ENCODE peak calls at places on chromosomes 4 and X, in ten cellular contexts. H is ovary; B is brain microvascular endothelial cell; D is astrocyte of the spinal cord; T is vagina; M is chondrocyte; W is HFFc6; R is HCT116; X is CD8-positive, alpha-beta T cell; O is upper lobe of left lung. P is an unnamed sample.

GRCh38 chrX:96435636-96436035 is 249.0 kb upstream of the DIAPH2 start:
- DNase-seq in H (no peak), B (peak), D (peak), T (no peak), M (no peak), W (peak), R (no peak), X (no peak), O (no peak), P (no peak)

GRCh38 chrX:151703487-151703886 is 8.2 kb downstream of the PRRG3 start:
- DNase-seq in H (peak), B (no peak), D (no peak), T (no peak), M (no peak), W (no peak), R (no peak), X (no peak), O (no peak), P (no peak)

GRCh38 chrX:148311544-148311943 is 188.9 kb upstream of the AFF2 start:
- DNase-seq in H (no peak), B (no peak), D (no peak), T (no peak), M (no peak), W (no peak), R (no peak), X (no peak), O (no peak), P (no peak)

GRCh38 chrX:53186363-53186762 is 38.6 kb downstream of the KDM5C start:
- DNase-seq in H (no peak), B (peak), D (no peak), T (no peak), M (no peak), W (peak), R (no peak), X (no peak), O (no peak), P (no peak)

GRCh38 chrX:39703307-39703706 is 394.5 kb downstream of the BCOR start:
- DNase-seq in H (no peak), B (no peak), D (no peak), T (no peak), M (no peak), W (no peak), R (no peak), X (no peak), O (no peak), P (no peak)

GRCh38 chr4:114349543-114350175 is 248.9 kb upstream of the UGT8 start:
- DNase-seq in H (no peak), B (no peak), D (peak), T (no peak), M (no peak), W (peak), R (no peak), X (no peak), O (no peak), P (peak)

GRCh38 chr4:28463184-28463690 is 1602.6 kb downstream of the STIM2 start:
- DNase-seq in H (no peak), B (no peak), D (no peak), T (no peak), M (no peak), W (no peak), R (no peak), X (no peak), O (no peak), P (no peak)

GRCh38 chr4:186728631-186729271 is 5.1 kb upstream of the FAT1 start:
- DNase-seq in H (no peak), B (no peak), D (peak), T (no peak), M (no peak), W (peak), R (peak), X (no peak), O (no peak), P (no peak)

GRCh38 chr4:40243390-40243948 is 46.6 kb downstream of the RHOH start:
- DNase-seq in H (no peak), B (no peak), D (no peak), T (no peak), M (no peak), W (no peak), R (no peak), X (no peak), O (peak), P (no peak)

GRCh38 chr4:188992706-188993105 is 853.5 kb downstream of the TRIML1 start:
- DNase-seq in H (no peak), B (no peak), D (no peak), T (no peak), M (no peak), W (no peak), R (no peak), X (no peak), O (no peak), P (no peak)

GRCh38 chr4:81445196-81445595 is 26.5 kb downstream of the RASGEF1B start:
- DNase-seq in H (no peak), B (no peak), D (no peak), T (no peak), M (no peak), W (no peak), R (no peak), X (no peak), O (no peak), P (no peak)

GRCh38 chr4:175998782-175999181 is 66.9 kb upstream of the WDR17 start:
- DNase-seq in H (no peak), B (no peak), D (peak), T (no peak), M (no peak), W (no peak), R (peak), X (no peak), O (no peak), P (no peak)

GRCh38 chr4:25702848-25703247 is 47.2 kb downstream of the SLC34A2 start:
- DNase-seq in H (no peak), B (peak), D (peak), T (no peak), M (no peak), W (peak), R (no peak), X (no peak), O (no peak), P (peak)

GRCh38 chrX:155070038-155070437 is 898 bp downstream of the CMC4 start:
- DNase-seq in H (no peak), B (no peak), D (no peak), T (no peak), M (no peak), W (no peak), R (no peak), X (no peak), O (no peak), P (no peak)

GRCh38 chrX:119602701-119603255 is 3.4 kb downstream of the NKRF start:
- DNase-seq in H (no peak), B (no peak), D (no peak), T (no peak), M (no peak), W (no peak), R (no peak), X (no peak), O (no peak), P (no peak)

GRCh38 chr4:56050584-56050983 is 101.8 kb downstream of the CEP135 start:
- DNase-seq in H (no peak), B (no peak), D (no peak), T (no peak), M (no peak), W (no peak), R (no peak), X (no peak), O (no peak), P (no peak)

GRCh38 chr4:31104596-31104995 is 384.4 kb downstream of the PCDH7 start:
- DNase-seq in H (no peak), B (no peak), D (no peak), T (no peak), M (no peak), W (no peak), R (no peak), X (no peak), O (no peak), P (no peak)

GRCh38 chrX:64850371-64851082 is 125.7 kb downstream of the ZC4H2 start:
- DNase-seq in H (no peak), B (no peak), D (no peak), T (no peak), M (no peak), W (no peak), R (no peak), X (no peak), O (no peak), P (no peak)

GRCh38 chrX:84735025-84735424 is 232.8 kb upstream of the HDX start:
- DNase-seq in H (no peak), B (no peak), D (no peak), T (no peak), M (no peak), W (no peak), R (no peak), X (no peak), O (no peak), P (no peak)

GRCh38 chr4:96164814-96165351 is 325.0 kb downstream of the PDHA2 start:
- DNase-seq in H (no peak), B (peak), D (peak), T (no peak), M (no peak), W (peak), R (no peak), X (no peak), O (no peak), P (no peak)

DNA sequence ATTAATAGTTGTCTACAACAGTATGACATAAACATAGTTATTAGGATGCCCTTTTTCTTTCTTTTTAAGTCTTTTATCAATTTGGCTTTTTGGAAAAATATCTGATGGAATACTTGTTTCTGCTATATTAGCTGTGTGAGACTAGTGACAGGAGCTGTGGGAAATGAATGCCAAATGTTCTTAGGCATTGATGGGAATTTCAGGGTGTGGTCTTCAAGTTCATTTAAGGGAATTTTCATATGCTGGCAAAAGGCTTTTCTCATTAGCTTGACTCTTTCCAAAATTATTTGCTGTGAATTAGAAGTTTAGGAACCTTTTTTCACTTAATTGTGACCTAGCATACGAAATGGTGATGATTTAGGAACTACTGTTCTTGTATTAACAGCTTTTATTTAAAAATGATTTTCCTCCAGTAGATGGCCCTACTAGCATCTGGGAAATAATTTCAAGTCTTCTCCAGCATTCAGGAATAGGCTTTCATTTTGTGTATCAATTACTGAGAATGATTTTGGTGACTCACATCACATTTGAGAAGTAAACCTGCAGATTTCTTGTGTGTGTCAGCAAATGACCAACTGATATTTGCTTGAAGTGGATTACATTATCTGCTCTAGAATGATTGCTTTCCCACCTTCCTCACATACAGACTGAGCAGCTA is 70.9 kb downstream of the HTT start:
- DNase-seq in H (no peak), B (no peak), D (peak), T (no peak), M (no peak), W (peak), R (no peak), X (no peak), O (no peak), P (no peak)
- TF ChIP-seq CTCF in H (no peak), B (peak), D (peak), T (no peak), M (peak), W (peak), R (peak), X (no peak), O (no peak), P (no peak)

GRCh38 chrX:150542846-150543229 is 25.6 kb upstream of the MTM1 start:
- DNase-seq in H (no peak), B (no peak), D (no peak), T (no peak), M (no peak), W (no peak), R (no peak), X (no peak), O (no peak), P (no peak)

GRCh38 chrX:150546711-150547153 is 21.7 kb upstream of the MTM1 start:
- DNase-seq in H (peak), B (no peak), D (no peak), T (no peak), M (no peak), W (no peak), R (no peak), X (peak), O (no peak), P (no peak)

GRCh38 chrX:150544835-150545790 is 23.3 kb upstream of the MTM1 start:
- DNase-seq in H (peak), B (no peak), D (no peak), T (no peak), M (no peak), W (no peak), R (no peak), X (no peak), O (no peak), P (no peak)

GRCh38 chrX:150543230-150544155 is 24.9 kb upstream of the MTM1 start:
- DNase-seq in H (no peak), B (no peak), D (no peak), T (no peak), M (no peak), W (no peak), R (no peak), X (no peak), O (no peak), P (no peak)

GRCh38 chrX:150544222-150544787 is 24.1 kb upstream of the MTM1 start:
- DNase-seq in H (no peak), B (no peak), D (no peak), T (no peak), M (no peak), W (peak), R (no peak), X (no peak), O (no peak), P (no peak)
- TF ChIP-seq CTCF in H (no peak), B (peak), D (peak), T (no peak), M (no peak), W (peak), R (no peak), X (no peak), O (no peak), P (no peak)

GRCh38 chr4:151215295-151215694 is 61.7 kb upstream of the PRSS48 start:
- DNase-seq in H (no peak), B (no peak), D (no peak), T (no peak), M (no peak), W (no peak), R (no peak), X (no peak), O (no peak), P (no peak)
- TF ChIP-seq CTCF in H (no peak), B (no peak), D (no peak), T (no peak), M (no peak), W (no peak), R (no peak), X (no peak), O (no peak), P (no peak)

DNA sequence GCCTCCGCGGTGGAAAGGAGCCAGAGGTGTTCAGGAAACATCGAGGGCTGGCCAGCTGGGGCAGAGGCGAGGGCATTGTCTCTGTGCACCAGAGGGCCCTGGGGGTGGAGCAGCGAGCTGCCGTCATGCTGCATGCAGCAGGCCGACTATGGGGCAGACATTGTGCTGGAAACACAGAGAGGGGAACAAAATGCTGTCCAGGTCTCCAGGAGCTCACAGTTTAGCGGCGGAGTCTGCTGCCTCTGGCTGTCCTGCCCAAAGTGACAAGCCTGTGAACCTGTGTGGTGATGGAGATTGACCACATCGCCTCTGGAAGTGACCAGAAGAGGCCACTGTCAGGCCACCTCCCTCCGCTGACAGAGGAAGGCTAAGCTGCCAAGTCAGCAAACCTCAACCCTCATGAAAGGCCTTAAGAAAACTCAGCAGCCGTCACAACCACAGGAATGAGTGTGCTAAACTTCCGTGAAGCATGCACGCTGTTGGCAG is 20.1 kb upstream of the SASH3 start:
- DNase-seq in H (no peak), B (peak), D (peak), T (no peak), M (no peak), W (peak), R (no peak), X (no peak), O (no peak), P (no peak)
- TF ChIP-seq CTCF in H (no peak), B (no peak), D (peak), T (no peak), M (peak), W (no peak), R (no peak), X (no peak), O (no peak), P (no peak)

GRCh38 chr4:173990879-173991231 is 292.6 kb downstream of the FBXO8 start:
- DNase-seq in H (peak), B (no peak), D (no peak), T (no peak), M (no peak), W (no peak), R (no peak), X (no peak), O (peak), P (no peak)
- TF ChIP-seq CTCF in H (no peak), B (no peak), D (no peak), T (no peak), M (no peak), W (no peak), R (no peak), X (no peak), O (no peak), P (no peak)

GRCh38 chr4:7214359-7214758 is 22.0 kb downstream of the SORCS2 start:
- DNase-seq in H (no peak), B (no peak), D (peak), T (no peak), M (no peak), W (no peak), R (no peak), X (no peak), O (no peak), P (no peak)
- TF ChIP-seq CTCF in H (no peak), B (no peak), D (no peak), T (no peak), M (no peak), W (no peak), R (no peak), X (no peak), O (no peak), P (no peak)

GRCh38 chr4:78776031-78776728 is at the start of gene BMP2K:
- DNase-seq in H (peak), B (peak), D (peak), T (no peak), M (no peak), W (peak), R (peak), X (peak), O (peak), P (no peak)
- TF ChIP-seq CTCF in H (no peak), B (no peak), D (no peak), T (no peak), M (peak), W (no peak), R (no peak), X (no peak), O (no peak), P (no peak)

DNA sequence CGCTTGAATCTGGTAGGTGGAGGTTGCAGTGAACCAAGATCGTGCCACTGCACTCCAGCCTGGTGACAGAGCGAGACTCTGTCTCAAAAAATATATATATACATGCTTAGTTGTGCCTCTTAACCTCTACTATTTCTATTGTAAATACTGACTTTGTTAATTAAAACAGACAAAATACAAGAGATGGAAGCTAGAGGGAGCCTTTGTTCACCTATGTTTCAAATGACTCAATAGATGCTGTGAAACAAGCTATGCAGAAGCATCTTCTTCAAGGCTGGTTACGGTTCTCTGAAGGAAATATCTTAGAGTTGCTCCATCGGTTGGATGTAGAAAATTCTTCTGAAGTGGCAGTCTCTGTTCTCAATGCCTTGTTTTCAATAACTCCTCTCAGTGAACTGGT is 6.2 kb downstream of the NCAPG start:
- DNase-seq in H (no peak), B (peak), D (peak), T (no peak), M (no peak), W (peak), R (peak), X (no peak), O (no peak), P (peak)
- TF ChIP-seq CTCF in H (peak), B (peak), D (peak), T (no peak), M (peak), W (peak), R (peak), X (peak), O (no peak), P (peak)

P was measured in HFF-Myc.